ENCODE peak calls at places on chromosomes 11 and 22, in four cellular contexts. One of them, this sample, is unnamed.

GRCh38 chr22:25903294-25903693 is 161.3 kb downstream of the MYO18B start:
- DNase-seq in dorsolateral prefrontal cortex: no peak
- DNase-seq in CD4-positive, alpha-beta memory T cell: no peak
- DNase-seq in body of pancreas: no peak
- DNase-seq in this sample: no peak

GRCh38 chr11:3046190-3046589 is 11.0 kb downstream of the CARS1 start:
- DNase-seq in dorsolateral prefrontal cortex: no peak
- DNase-seq in CD4-positive, alpha-beta memory T cell: no peak
- DNase-seq in body of pancreas: no peak
- DNase-seq in this sample: no peak

GRCh38 chr22:18968011-18968749 is 32.1 kb upstream of the PRODH start:
- DNase-seq in dorsolateral prefrontal cortex: no peak
- DNase-seq in CD4-positive, alpha-beta memory T cell: no peak
- DNase-seq in body of pancreas: peak
- DNase-seq in this sample: peak

GRCh38 chr11:100984668-100985067 is 144.9 kb downstream of the PGR start:
- DNase-seq in dorsolateral prefrontal cortex: no peak
- DNase-seq in CD4-positive, alpha-beta memory T cell: no peak
- DNase-seq in body of pancreas: no peak
- DNase-seq in this sample: no peak

GRCh38 chr11:111019931-111020381 is 225.6 kb upstream of the POU2AF2 start:
- DNase-seq in dorsolateral prefrontal cortex: no peak
- DNase-seq in CD4-positive, alpha-beta memory T cell: no peak
- DNase-seq in body of pancreas: no peak
- DNase-seq in this sample: no peak

GRCh38 chr11:1557168-1557884 is 14.7 kb downstream of the DUSP8 start:
- DNase-seq in dorsolateral prefrontal cortex: no peak
- DNase-seq in CD4-positive, alpha-beta memory T cell: no peak
- DNase-seq in body of pancreas: peak
- DNase-seq in this sample: no peak

GRCh38 chr11:39442177-39442576 is 2017.3 kb downstream of the LRRC4C start:
- DNase-seq in dorsolateral prefrontal cortex: no peak
- DNase-seq in CD4-positive, alpha-beta memory T cell: no peak
- DNase-seq in body of pancreas: no peak
- DNase-seq in this sample: no peak

GRCh38 chr11:86374586-86374985 is at the start of gene CCDC81:
- DNase-seq in dorsolateral prefrontal cortex: no peak
- DNase-seq in CD4-positive, alpha-beta memory T cell: no peak
- DNase-seq in body of pancreas: peak
- DNase-seq in this sample: peak

GRCh38 chr11:131684111-131685060 is 314.0 kb downstream of the NTM start:
- DNase-seq in dorsolateral prefrontal cortex: no peak
- DNase-seq in CD4-positive, alpha-beta memory T cell: no peak
- DNase-seq in body of pancreas: no peak
- DNase-seq in this sample: no peak

GRCh38 chr11:34262601-34263081 is 95.2 kb downstream of the ABTB2 start:
- DNase-seq in dorsolateral prefrontal cortex: no peak
- DNase-seq in CD4-positive, alpha-beta memory T cell: no peak
- DNase-seq in body of pancreas: no peak
- DNase-seq in this sample: no peak

GRCh38 chr22:28019360-28019759 is 100.3 kb upstream of the PITPNB start:
- DNase-seq in dorsolateral prefrontal cortex: no peak
- DNase-seq in CD4-positive, alpha-beta memory T cell: no peak
- DNase-seq in body of pancreas: peak
- DNase-seq in this sample: no peak

GRCh38 chr11:1335811-1336761 is 26.7 kb upstream of the TOLLIP start:
- DNase-seq in dorsolateral prefrontal cortex: peak
- DNase-seq in CD4-positive, alpha-beta memory T cell: peak
- DNase-seq in body of pancreas: peak
- DNase-seq in this sample: peak

GRCh38 chr11:17353228-17354021 is 1.8 kb downstream of the NCR3LG1 start:
- DNase-seq in dorsolateral prefrontal cortex: peak
- DNase-seq in CD4-positive, alpha-beta memory T cell: peak
- DNase-seq in body of pancreas: peak
- DNase-seq in this sample: peak

GRCh38 chr22:30340911-30341685 is 14.4 kb upstream of the TBC1D10A start:
- DNase-seq in dorsolateral prefrontal cortex: peak
- DNase-seq in CD4-positive, alpha-beta memory T cell: no peak
- DNase-seq in body of pancreas: peak
- DNase-seq in this sample: peak
- H3K27ac ChIP-seq in dorsolateral prefrontal cortex: peak
- H3K27ac ChIP-seq in CD4-positive, alpha-beta memory T cell: no peak
- H3K27ac ChIP-seq in body of pancreas: no peak
- H3K27ac ChIP-seq in this sample: peak

GRCh38 chr11:22763166-22763565 is 66.4 kb downstream of the SVIP start:
- DNase-seq in dorsolateral prefrontal cortex: no peak
- DNase-seq in CD4-positive, alpha-beta memory T cell: no peak
- DNase-seq in body of pancreas: no peak
- DNase-seq in this sample: no peak
- H3K27ac ChIP-seq in dorsolateral prefrontal cortex: peak
- H3K27ac ChIP-seq in CD4-positive, alpha-beta memory T cell: no peak
- H3K27ac ChIP-seq in body of pancreas: no peak
- H3K27ac ChIP-seq in this sample: no peak

DNA sequence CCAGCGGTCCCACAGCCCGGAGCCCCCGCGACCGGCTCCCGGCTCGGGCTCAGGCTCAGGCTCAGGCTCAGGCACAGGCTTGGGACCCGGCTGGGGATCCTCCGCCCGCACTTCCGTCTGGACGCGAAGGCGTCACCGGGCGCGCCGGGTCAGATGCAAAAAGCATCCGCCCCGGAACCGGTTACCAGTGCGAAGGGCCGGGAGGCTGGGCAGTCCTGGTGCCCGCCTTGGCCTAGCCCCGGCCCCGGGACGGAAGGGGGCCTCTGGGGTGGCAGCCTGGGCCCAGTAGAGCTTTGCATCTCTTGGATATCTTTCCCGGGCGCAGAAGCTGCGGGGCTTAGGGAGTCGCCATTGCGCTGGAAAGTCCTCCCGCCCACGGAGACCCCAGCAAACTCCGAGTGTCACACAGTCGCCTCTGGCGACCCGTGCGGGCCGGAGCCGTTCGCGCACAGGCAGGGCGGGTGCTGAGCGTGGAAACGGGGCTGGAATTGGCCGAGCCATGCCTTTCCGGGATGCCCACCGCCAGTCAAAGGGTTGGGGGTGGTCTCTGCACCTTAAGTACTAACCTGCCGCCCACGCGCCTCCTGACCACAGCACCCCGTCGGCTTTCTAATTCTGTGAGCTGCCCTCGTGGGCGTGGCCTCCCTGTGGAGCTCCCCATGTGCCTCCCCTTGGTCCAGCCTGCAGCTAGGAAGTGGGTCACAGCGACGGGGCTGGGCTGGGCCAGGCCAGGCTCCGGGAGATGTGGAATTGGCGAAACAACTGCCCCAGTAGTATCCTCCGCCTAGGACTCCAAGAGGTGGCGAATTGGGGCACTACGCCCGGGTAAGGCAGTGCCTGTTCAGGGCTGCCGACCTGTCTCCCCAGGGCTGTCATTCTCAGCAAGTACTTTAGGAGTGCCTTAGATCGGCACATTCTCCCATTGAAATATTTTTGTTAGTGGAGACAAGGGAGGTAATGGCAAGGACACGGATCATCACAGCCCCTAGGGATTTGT is at the start of gene TMEM9B:
- DNase-seq in dorsolateral prefrontal cortex: peak
- DNase-seq in CD4-positive, alpha-beta memory T cell: peak
- DNase-seq in body of pancreas: peak
- DNase-seq in this sample: peak
- H3K27ac ChIP-seq in dorsolateral prefrontal cortex: peak
- H3K27ac ChIP-seq in CD4-positive, alpha-beta memory T cell: peak
- H3K27ac ChIP-seq in body of pancreas: peak
- H3K27ac ChIP-seq in this sample: peak

DNA sequence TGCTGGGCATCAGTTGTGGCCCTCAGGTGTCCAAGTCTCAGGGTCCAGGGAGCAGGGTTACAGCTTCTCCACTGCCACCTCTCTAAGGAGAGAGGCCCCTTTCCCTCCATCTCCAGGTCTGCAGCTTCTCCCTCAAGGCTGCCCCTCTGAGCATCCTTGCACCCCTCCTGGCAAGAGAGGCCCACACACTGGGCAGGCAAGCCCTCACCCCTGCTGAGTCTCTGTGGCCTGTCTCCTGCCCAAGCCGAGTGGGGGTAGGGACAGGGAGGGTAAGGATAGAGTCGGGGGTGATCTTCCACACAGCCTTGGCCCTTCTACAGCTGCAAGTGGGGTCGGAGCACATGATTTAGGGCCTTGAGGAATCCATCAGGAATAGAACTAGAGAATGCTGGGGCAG is 76.6 kb downstream of the ST3GAL4 start:
- DNase-seq in dorsolateral prefrontal cortex: no peak
- DNase-seq in CD4-positive, alpha-beta memory T cell: no peak
- DNase-seq in body of pancreas: no peak
- DNase-seq in this sample: no peak
- H3K27ac ChIP-seq in dorsolateral prefrontal cortex: no peak
- H3K27ac ChIP-seq in CD4-positive, alpha-beta memory T cell: no peak
- H3K27ac ChIP-seq in body of pancreas: no peak
- H3K27ac ChIP-seq in this sample: no peak

This sample was measured in aorta.